ENCODE peak calls at places on chromosomes 3 and 15, in seven cellular contexts. U is endothelial cell, Y is OCI-LY7, B is esophagus squamous epithelium, C is WTC11, M is foreskin keratinocyte, S is RWPE1. O is an unnamed sample.

GRCh38 chr3:110413291-110413690 is 658.3 kb upstream of the NECTIN3 start:
- DNase-seq in U (no peak), Y (no peak), B (no peak), C (no peak), M (no peak), S (no peak), O (no peak)

GRCh38 chr3:71718069-71718468 is 7.1 kb downstream of the EIF4E3 start:
- DNase-seq in U (no peak), Y (no peak), B (no peak), C (no peak), M (no peak), S (no peak), O (no peak)

GRCh38 chr15:85755471-85755870 is 39.3 kb downstream of the KLHL25 start:
- DNase-seq in U (no peak), Y (no peak), B (no peak), C (no peak), M (no peak), S (no peak), O (no peak)

GRCh38 chr15:92651877-92652575 is 3.5 kb downstream of the FAM174B start:
- DNase-seq in U (no peak), Y (no peak), B (no peak), C (no peak), M (no peak), S (no peak), O (no peak)

GRCh38 chr3:117399311-117400068 is 689.9 kb downstream of the TUSC7 start:
- DNase-seq in U (no peak), Y (no peak), B (no peak), C (no peak), M (no peak), S (no peak), O (no peak)

GRCh38 chr15:62711691-62712454 is 330.7 kb upstream of the TPM1 start:
- DNase-seq in U (no peak), Y (no peak), B (no peak), C (no peak), M (peak), S (no peak), O (no peak)

GRCh38 chr3:31873254-31873653 is 107.8 kb downstream of the OSBPL10 start:
- DNase-seq in U (no peak), Y (no peak), B (no peak), C (no peak), M (no peak), S (no peak), O (no peak)

GRCh38 chr3:9649791-9650521 is 651 bp downstream of the MTMR14 start:
- DNase-seq in U (peak), Y (peak), B (no peak), C (no peak), M (no peak), S (peak), O (no peak)

GRCh38 chr15:50774450-50774849 is 8.9 kb upstream of the SPPL2A start:
- DNase-seq in U (no peak), Y (no peak), B (no peak), C (no peak), M (no peak), S (no peak), O (no peak)

GRCh38 chr15:71691700-71692417 is 118.5 kb upstream of the NR2E3 start:
- DNase-seq in U (no peak), Y (no peak), B (no peak), C (no peak), M (no peak), S (peak), O (no peak)

GRCh38 chr15:75452364-75452967 is 976 bp upstream of the SIN3A start:
- DNase-seq in U (peak), Y (peak), B (peak), C (peak), M (peak), S (peak), O (peak)

GRCh38 chr15:75451674-75452363 is at the start of gene SIN3A:
- DNase-seq in U (peak), Y (peak), B (peak), C (peak), M (peak), S (peak), O (peak)

GRCh38 chr15:75450307-75451201 is 936 bp downstream of the SIN3A start:
- DNase-seq in U (peak), Y (peak), B (peak), C (peak), M (peak), S (peak), O (peak)

GRCh38 chr15:75449585-75450306 is 1.7 kb downstream of the SIN3A start:
- DNase-seq in U (no peak), Y (no peak), B (no peak), C (no peak), M (no peak), S (no peak), O (no peak)

DNA sequence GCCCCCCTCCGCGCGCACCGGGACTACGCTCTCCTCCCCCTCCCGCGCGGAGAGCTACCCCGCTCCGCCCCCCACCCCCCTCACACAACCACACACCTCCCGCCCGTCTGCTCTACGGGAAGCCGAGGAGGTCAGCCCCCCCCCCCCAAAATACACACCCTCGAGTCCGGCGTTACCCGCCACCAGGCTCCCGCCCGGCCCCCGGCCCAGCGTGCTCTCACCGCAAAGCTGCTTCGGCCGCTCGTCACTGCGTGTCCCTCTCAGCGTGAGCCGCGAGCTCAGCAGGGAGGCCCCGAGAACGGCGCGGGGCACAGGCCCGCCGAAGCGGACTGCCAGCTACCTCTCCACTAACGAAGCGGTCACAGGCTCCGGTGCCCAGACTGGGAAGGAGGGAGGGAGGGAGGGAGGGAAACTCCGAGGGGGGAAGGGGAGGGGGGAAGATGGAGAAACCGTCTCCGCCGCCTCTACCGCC is 252 bp downstream of the SIN3A start:
- DNase-seq in U (no peak), Y (no peak), B (peak), C (no peak), M (no peak), S (no peak), O (no peak)
- TF ChIP-seq CTCF in U (no peak), Y (no peak), B (no peak), C (no peak), M (no peak), S (no peak), O (no peak)

GRCh38 chr3:96863129-96863740 is 48.8 kb downstream of the EPHA6 start:
- DNase-seq in U (peak), Y (peak), B (no peak), C (peak), M (no peak), S (peak), O (no peak)
- TF ChIP-seq CTCF in U (peak), Y (peak), B (peak), C (peak), M (peak), S (peak), O (peak)

DNA sequence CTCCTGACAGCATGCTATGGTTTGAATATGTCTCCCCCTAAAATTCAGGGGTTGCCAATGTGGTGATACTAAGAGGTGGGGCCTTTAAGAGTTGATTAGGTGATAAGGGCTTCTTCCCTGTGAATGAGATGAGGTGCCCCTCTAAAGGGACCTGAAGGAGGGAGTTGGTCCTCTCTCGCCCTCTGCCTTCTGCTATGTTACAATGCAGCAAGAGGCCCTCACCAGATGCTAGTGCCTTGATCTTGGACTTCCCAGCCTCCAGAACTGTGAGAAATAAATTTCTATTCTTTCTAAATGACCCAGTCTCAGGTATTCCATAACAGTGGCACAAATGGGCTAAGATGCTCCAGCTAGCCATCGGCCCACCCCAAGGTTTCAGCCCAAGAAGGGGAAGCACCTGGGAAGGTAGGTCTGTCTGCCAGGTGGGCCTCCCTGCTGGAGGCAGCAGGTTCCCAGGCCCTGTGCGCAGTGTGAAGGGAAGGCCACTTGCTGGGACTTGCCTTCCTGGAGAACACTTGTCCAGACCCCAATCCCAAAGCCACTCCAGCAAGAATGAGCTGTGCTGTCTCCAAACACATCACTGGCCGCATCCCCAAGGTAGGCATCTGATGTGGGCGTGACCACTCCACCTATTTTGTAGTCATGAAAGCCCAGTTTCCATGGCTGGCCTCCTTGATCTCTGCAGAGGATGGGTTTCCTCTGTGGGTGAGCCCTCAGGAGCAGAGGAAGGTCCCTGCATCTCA is 9.0 kb downstream of the TGM4 start:
- DNase-seq in U (no peak), Y (no peak), B (no peak), C (no peak), M (peak), S (no peak), O (no peak)
- TF ChIP-seq CTCF in U (no peak), Y (peak), B (no peak), C (no peak), M (peak), S (no peak), O (no peak)

DNA sequence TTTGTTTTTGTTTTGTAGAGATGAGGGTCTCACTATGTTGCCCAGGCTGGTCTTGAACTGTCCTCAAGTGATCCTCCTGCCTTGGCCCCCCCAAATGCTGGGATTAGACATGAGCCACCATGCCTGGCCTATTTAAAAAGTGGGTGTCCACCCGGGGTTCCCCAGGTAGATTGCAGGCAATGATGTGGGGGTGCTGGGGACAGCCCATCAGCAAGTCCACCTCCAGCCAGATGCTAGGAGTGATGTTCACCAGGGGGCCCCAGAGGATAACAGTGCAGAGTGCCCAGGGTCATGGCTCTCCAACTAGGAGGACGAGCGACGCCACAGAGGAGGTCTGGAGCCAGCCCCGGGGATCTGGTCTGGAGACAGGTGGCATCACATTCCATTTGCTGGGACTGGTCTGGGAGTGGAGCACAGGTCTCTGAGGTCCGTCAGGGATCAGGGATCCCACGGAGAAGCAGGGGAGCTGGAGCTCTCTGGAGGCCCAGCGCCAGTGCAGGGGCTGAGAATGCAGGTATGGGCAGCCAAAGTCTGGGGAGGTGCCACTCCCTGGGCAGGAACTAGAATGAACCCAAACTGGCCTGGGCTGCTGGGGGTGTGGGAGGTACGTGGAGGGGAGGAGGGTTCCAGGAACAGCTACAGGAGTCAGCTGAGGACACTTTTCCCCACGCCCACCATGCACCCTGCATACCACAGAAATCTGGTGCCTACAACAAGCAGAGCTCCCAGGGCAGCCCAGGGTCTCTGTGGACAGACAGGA is 51.2 kb upstream of the PCSK6 start:
- DNase-seq in U (no peak), Y (no peak), B (no peak), C (no peak), M (no peak), S (peak), O (no peak)
- TF ChIP-seq CTCF in U (no peak), Y (no peak), B (no peak), C (no peak), M (peak), S (no peak), O (no peak)

DNA sequence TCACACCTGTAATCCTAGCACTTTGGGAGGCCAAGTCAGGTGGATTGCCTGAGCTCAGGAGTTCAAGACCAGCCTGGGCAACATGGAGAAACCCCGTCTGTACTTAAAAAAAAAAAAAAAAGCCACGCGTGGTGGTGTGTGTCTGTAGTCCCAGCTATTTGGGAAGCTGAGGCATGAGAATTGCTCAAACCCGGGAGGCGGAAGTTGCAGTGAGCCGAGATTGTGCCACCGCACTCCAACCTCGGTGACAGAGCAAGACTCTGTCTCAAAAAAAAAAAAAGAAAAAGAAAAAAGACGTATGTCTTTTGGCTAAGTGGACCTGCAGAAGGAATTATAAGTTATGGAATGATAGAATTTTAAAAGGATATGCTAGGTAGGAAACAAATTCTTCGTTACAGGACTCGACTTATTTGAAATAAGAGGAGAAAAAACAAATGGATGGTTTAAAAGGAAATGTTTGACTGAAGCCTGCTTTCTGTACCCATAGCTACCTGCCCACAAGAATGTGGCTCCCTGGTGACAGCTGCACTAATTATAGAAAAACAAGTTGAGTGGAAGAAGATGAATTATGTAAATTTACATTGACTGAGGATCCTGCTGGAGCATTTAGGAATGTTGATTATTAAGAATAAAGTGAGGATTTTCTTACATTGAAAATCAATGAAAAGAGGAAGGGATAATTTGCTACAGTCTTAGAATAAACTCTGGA is 36.0 kb upstream of the SKIL start:
- DNase-seq in U (no peak), Y (no peak), B (no peak), C (no peak), M (no peak), S (no peak), O (no peak)
- TF ChIP-seq CTCF in U (no peak), Y (no peak), B (no peak), C (no peak), M (no peak), S (no peak), O (no peak)

GRCh38 chr3:124486324-124486723 is 243.9 kb upstream of the UMPS start:
- DNase-seq in U (no peak), Y (no peak), B (no peak), C (no peak), M (no peak), S (no peak), O (no peak)
- TF ChIP-seq CTCF in U (no peak), Y (no peak), B (no peak), C (no peak), M (peak), S (no peak), O (peak)

GRCh38 chr15:27043770-27044169 is 72.8 kb downstream of the GABRG3 start:
- DNase-seq in U (no peak), Y (no peak), B (no peak), C (no peak), M (no peak), S (no peak), O (no peak)

GRCh38 chr15:27042230-27042629 is 71.2 kb downstream of the GABRG3 start:
- DNase-seq in U (no peak), Y (no peak), B (no peak), C (no peak), M (no peak), S (no peak), O (no peak)

GRCh38 chr15:27045796-27046195 is 74.8 kb downstream of the GABRG3 start:
- DNase-seq in U (no peak), Y (no peak), B (no peak), C (no peak), M (no peak), S (no peak), O (no peak)

GRCh38 chr15:27042646-27043045 is 71.7 kb downstream of the GABRG3 start:
- DNase-seq in U (no peak), Y (no peak), B (no peak), C (no peak), M (no peak), S (no peak), O (no peak)

DNA sequence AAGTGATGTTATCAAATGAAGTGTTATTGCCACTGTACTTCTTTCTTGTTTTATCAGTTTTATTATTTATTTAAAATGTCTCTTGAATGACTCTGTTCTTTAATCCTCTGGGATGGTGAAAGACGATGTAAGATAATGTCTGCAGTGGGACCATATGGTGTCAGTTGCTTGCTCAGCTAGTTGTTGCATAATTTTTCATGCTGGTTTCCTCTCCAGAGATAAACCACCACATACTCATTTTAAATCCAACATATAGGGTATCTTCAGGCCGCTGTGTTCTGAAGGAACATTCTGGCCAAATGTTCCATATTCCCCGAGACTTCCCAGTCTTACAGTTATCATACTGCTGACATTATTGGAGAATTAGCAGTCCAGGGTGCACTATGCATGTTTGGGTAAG is 75.9 kb downstream of the GABRG3 start:
- DNase-seq in U (no peak), Y (no peak), B (no peak), C (no peak), M (no peak), S (no peak), O (no peak)
- TF ChIP-seq CTCF in U (no peak), Y (no peak), B (no peak), C (no peak), M (no peak), S (no peak), O (no peak)

O was measured in progenitor cell of endocrine pancreas.